ENCODE peak calls at places on chromosomes 13 and 19, in five cellular contexts. J is colonic mucosa, T is K562, S is uterus, Z is endodermal cell. G is an unnamed sample.

GRCh38 chr13:41199526-41199925 is 5.2 kb upstream of the KBTBD7 start:
- DNase-seq in Z (no peak), T (no peak), J (no peak), S (no peak), G (no peak)

GRCh38 chr13:97257228-97257755 is 35.2 kb downstream of the MBNL2 start:
- DNase-seq in Z (no peak), J (no peak), S (no peak), T (no peak), G (no peak)

GRCh38 chr19:45146251-45146650 is 14.5 kb downstream of the NKPD1 start:
- DNase-seq in T (no peak), S (no peak), Z (no peak), J (no peak), G (no peak)

GRCh38 chr19:2047449-2048103 is 3.5 kb downstream of the MKNK2 start:
- DNase-seq in S (no peak), J (peak; percentile 66), Z (no peak), T (no peak), G (no peak)

GRCh38 chr19:42023121-42023942 is 29.3 kb upstream of the ATP1A3 start:
- DNase-seq in T (peak; percentile 70), Z (peak; percentile 92), J (peak; percentile 23), S (no peak), G (no peak)

GRCh38 chr13:87678353-87678752 is 7.2 kb downstream of the SLITRK5 start:
- DNase-seq in Z (no peak), S (no peak), J (no peak), T (no peak), G (no peak)

GRCh38 chr19:15562861-15563260 is 52.2 kb upstream of the CYP4F8 start:
- DNase-seq in S (no peak), T (no peak), J (no peak), Z (peak; percentile 52), G (no peak)

GRCh38 chr19:5143471-5144411 is 174.8 kb downstream of the KDM4B start:
- DNase-seq in S (no peak), J (no peak), T (no peak), Z (no peak), G (no peak)

GRCh38 chr13:45269204-45269603 is 68.4 kb upstream of the KCTD4 start:
- DNase-seq in Z (no peak), J (no peak), S (no peak), T (peak; percentile 5), G (no peak)

DNA sequence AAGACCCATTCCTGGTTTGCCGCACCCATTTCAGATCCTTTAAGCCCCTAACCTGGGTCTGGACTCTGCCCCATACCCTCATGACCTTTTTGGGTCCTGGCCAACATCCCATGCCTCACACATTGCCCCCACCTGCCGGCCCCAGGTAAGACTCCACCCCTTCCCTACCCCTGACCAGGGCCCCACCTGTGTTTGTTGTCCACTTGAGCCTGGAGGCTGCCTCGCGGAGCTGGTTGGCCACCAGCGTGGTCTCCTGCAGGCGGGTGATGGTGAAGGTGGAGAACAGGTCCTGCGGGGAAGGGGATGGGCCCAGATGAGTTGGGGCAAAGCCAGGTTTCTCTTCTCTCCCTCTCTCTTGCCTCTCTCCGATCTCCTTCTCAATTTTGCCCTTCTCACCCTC is 19.5 kb downstream of the MAN2B1 start:
- DNase-seq in J (no peak), T (no peak), S (no peak), Z (no peak), G (no peak)
- H3K27ac ChIP-seq in J (no peak overlapping the region), T (no peak overlapping the region), S (no peak overlapping the region), Z (no peak overlapping the region), G (no peak overlapping the region)

GRCh38 chr13:110432522-110432921 is 125.4 kb downstream of the COL4A2 start:
- DNase-seq in S (no peak), J (no peak), T (no peak), Z (no peak), G (no peak)

GRCh38 chr13:110430391-110431338 is 123.6 kb downstream of the COL4A2 start:
- DNase-seq in Z (no peak), S (no peak), J (no peak), T (no peak), G (no peak)

GRCh38 chr13:110433014-110433413 is 125.9 kb downstream of the COL4A2 start:
- DNase-seq in Z (no peak), S (no peak), J (no peak), T (no peak), G (no peak)

GRCh38 chr13:110431425-110431824 is 124.3 kb downstream of the COL4A2 start:
- DNase-seq in J (no peak), S (no peak), T (no peak), Z (no peak), G (no peak)

GRCh38 chr13:110431851-110432294 is 124.8 kb downstream of the COL4A2 start:
- DNase-seq in S (no peak), Z (no peak), T (no peak), J (no peak), G (no peak)
- H3K27ac ChIP-seq in S (no peak overlapping the region), Z (no peak overlapping the region), T (no peak overlapping the region), J (no peak overlapping the region), G (no peak overlapping the region)

DNA sequence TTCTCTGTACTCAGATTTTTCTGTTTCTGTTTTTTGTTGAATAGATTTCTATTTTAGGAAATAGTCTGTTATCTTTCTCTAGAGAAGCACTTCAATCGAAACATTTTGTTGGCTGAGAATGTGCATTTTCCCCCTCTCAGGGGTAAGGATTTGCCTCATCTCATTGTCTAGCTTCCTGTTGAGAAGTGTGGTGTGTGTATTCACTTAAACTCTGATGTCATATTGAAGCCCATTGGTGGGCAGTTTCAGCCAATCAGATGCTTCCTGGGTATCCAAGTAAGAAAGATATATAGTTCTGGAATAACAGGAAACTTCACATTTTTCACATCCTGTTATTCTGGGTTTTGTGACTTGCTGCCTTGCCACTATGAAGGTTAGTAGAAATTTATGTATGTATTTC is 87.6 kb downstream of the ARHGEF7 start:
- DNase-seq in J (no peak), S (no peak), Z (no peak), T (peak; percentile 45), G (no peak)
- H3K27ac ChIP-seq in J (no peak overlapping the region), S (no peak overlapping the region), Z (peak overlapping the region; percentile 73), T (no peak overlapping the region), G (no peak overlapping the region)

GRCh38 chr13:33279898-33280549 is 5.5 kb downstream of the STARD13 start:
- DNase-seq in Z (no peak), J (no peak), T (no peak), S (no peak), G (no peak)

GRCh38 chr13:33279414-33279813 is 6.1 kb downstream of the STARD13 start:
- DNase-seq in S (no peak), J (peak; percentile 77), T (no peak), Z (no peak), G (no peak)

GRCh38 chr13:33280923-33281322 is 4.6 kb downstream of the STARD13 start:
- DNase-seq in T (no peak), Z (no peak), J (no peak), S (no peak), G (no peak)

GRCh38 chr13:33281951-33282595 is 3.5 kb downstream of the STARD13 start:
- DNase-seq in S (no peak), Z (no peak), J (no peak), T (no peak), G (no peak)

DNA sequence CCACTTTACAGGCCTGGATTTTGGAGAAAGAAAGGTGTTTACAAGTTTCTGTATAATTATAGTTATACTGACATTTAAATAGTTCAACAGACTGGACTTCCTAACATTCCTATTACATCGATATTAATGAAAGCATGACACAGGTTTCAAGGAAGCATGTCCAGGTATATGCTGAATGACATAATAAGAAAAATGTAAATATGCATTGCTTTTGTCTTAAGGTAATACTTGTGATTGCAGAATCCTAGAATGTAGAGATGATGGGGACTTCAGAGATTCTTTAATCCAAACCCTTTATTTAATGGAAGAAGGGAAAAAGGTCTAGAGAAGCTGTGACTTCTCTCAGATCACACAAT is 5.0 kb downstream of the STARD13 start:
- DNase-seq in J (no peak), Z (no peak), S (no peak), T (no peak), G (no peak)
- H3K27ac ChIP-seq in J (peak overlapping the region; percentile 68), Z (no peak overlapping the region), S (peak overlapping the region; percentile 7), T (no peak overlapping the region), G (peak overlapping the region; percentile 38)

DNA sequence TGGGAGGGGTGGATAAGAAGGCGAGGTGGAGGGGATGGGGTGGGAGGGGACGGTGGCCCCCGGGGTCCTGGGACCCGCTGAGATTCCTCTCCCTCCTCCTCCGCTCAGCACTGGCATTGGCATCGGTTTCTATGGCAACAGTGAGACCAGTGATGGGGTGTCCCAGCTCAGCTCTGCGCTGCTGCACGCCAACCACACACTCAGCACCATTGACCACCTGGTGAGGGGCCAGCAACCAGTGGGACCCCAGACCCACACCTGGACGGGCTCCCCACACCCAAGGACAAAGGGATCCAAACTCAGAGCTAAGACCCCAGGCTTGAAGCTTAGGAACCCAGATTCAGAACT is 5.9 kb downstream of the TTYH1 start:
- DNase-seq in T (no peak), Z (no peak), J (no peak), S (no peak), G (no peak)
- H3K27ac ChIP-seq in T (no peak overlapping the region), Z (peak overlapping the region; percentile 97), J (no peak overlapping the region), S (no peak overlapping the region), G (peak overlapping the region; percentile 99)

GRCh38 chr13:54592201-54592600 is 1563.6 kb downstream of the OLFM4 start:
- DNase-seq in T (no peak), J (no peak), S (no peak), Z (no peak), G (no peak)

GRCh38 chr13:54591540-54591939 is 1562.9 kb downstream of the OLFM4 start:
- DNase-seq in S (no peak), Z (no peak), T (no peak), J (no peak), G (no peak)

GRCh38 chr13:54599413-54599812 is 1570.8 kb downstream of the OLFM4 start:
- DNase-seq in Z (no peak), J (no peak), S (no peak), T (no peak), G (no peak)

DNA sequence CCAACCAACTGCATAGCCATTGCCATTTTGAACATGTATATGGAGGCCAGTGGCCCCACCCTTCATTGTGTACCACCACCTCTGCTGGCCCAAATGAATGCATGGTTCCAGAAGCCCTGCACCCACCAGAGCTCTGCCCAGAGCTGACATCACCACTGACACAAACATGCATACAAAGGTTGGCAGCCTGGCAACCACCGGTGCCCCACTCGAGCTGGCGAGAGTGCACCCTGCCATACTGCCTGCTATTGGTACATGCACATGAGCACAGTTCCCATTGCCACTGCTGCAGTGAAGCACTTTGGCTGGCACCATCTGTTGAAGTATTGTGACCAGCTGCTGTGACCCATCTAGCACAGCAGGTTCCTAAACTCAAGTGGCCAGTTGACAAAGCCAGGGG is 1564.9 kb downstream of the OLFM4 start:
- DNase-seq in T (no peak), Z (no peak), S (no peak), J (no peak), G (no peak)
- H3K27ac ChIP-seq in T (no peak overlapping the region), Z (no peak overlapping the region), S (no peak overlapping the region), J (no peak overlapping the region), G (no peak overlapping the region)

GRCh38 chr19:49546825-49547565 is 19.2 kb downstream of the RCN3 start:
- DNase-seq in T (peak; percentile 76), J (peak; percentile 94), S (peak; percentile 66), Z (peak; percentile 91), G (peak; percentile 52)
- H3K27ac ChIP-seq in T (no peak overlapping the region), J (peak overlapping the region; percentile 51), S (peak overlapping the region; percentile 42), Z (no peak overlapping the region), G (no peak overlapping the region)

G was measured in caudate nucleus.